ENCODE peak calls at places on chromosome 14, in seven cellular contexts. T is fibroblast of lung; P is SK-N-SH; B is CD8-positive, alpha-beta memory T cell; J is HepG2; L is IMR-90; M is Panc1. U is an unnamed sample.

GRCh38 chr14:61620130-61620946 is 75.0 kb upstream of the HIF1A start:
- DNase-seq in T (peak; percentile 96), P (no peak), B (no peak), J (peak; percentile 32), L (peak; percentile 89), M (no peak), U (peak; percentile 37)

GRCh38 chr14:52821805-52822250 is 30.4 kb upstream of the GNPNAT1 start:
- DNase-seq in T (no peak), P (no peak), B (no peak), J (peak; percentile 93), L (no peak), M (no peak), U (no peak)

GRCh38 chr14:105738638-105739037 is 212.3 kb downstream of the TMEM121 start:
- DNase-seq in T (no peak), P (no peak), B (no peak), J (no peak), L (no peak), M (no peak), U (no peak)

GRCh38 chr14:105028251-105028927 is 7.5 kb upstream of the CDCA4 start:
- DNase-seq in T (no peak), P (no peak), B (no peak), J (no peak), L (peak; percentile 42), M (no peak), U (no peak)

GRCh38 chr14:63573579-63573978 is 30.4 kb upstream of the PPP2R5E start:
- DNase-seq in T (no peak), P (no peak), B (no peak), J (no peak), L (peak; percentile 35), M (no peak), U (no peak)

GRCh38 chr14:101347893-101348777 is 213.2 kb upstream of the DIO3 start:
- DNase-seq in T (no peak), P (no peak), B (no peak), J (no peak), L (no peak), M (no peak), U (no peak)

GRCh38 chr14:60510976-60511599 is 2.1 kb downstream of the SIX6 start:
- DNase-seq in T (no peak), P (peak; percentile 52), B (no peak), J (no peak), L (no peak), M (no peak), U (no peak)

GRCh38 chr14:81285250-81285649 is 64.5 kb upstream of the GTF2A1 start:
- DNase-seq in T (no peak), P (no peak), B (no peak), J (no peak), L (no peak), M (no peak), U (no peak)

GRCh38 chr14:80504781-80505180 is 293.5 kb upstream of the DIO2 start:
- DNase-seq in T (no peak), P (no peak), B (no peak), J (no peak), L (peak; percentile 60), M (no peak), U (no peak)

GRCh38 chr14:75547552-75548250 is 25.4 kb downstream of the BATF start:
- DNase-seq in T (no peak), P (no peak), B (no peak), J (no peak), L (no peak), M (no peak), U (no peak)

GRCh38 chr14:91323671-91324605 is 79.4 kb upstream of the GPR68 start:
- DNase-seq in T (peak; percentile 68), P (peak; percentile 81), B (peak; percentile 86), J (peak; percentile 45), L (peak; percentile 46), M (peak; percentile 22), U (peak; percentile 88)
- H3K36me3 ChIP-seq in T (no peaks in the 10 kb centered on the region), P (no peaks in the 10 kb centered on the region), B (peaks cover 63% of the 10 kb centered on the region), J (peaks cover 15% of the 10 kb centered on the region), L (no peaks in the 10 kb centered on the region), M (no peaks in the 10 kb centered on the region), U (no peaks in the 10 kb centered on the region)

GRCh38 chr14:73762375-73762822 is 48.2 kb upstream of the PNMA1 start:
- DNase-seq in T (no peak), P (no peak), B (no peak), J (no peak), L (no peak), M (no peak), U (no peak)
- H3K4me1 ChIP-seq in T (peaks cover 27% of the 10 kb centered on the region), P (peaks cover 43% of the 10 kb centered on the region), B (peaks cover 68% of the 10 kb centered on the region), J (peaks cover 78% of the 10 kb centered on the region), L (peaks cover 32% of the 10 kb centered on the region), M (peaks cover 62% of the 10 kb centered on the region), U (peaks cover 42% of the 10 kb centered on the region)

DNA sequence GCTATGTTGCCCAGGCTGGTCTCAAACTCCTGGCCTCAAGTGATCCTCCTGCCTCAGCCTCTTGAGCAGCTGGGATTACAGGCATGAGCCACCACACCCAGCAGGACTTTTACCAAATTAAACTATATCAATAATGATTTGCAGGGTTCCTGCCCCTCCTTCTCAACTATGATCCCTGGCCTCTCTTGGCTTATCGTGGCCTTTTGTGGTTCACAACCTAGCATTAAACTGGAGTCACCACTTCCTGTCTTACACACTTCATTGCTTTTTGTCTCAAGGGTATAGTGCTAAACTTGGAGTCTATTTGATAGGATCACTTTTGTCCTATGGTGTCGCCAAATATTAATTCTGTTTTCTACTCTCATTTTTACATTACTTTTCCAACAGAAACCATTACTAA is 64.5 kb downstream of the SEC23A start:
- DNase-seq in T (no peak), P (no peak), B (no peak), J (no peak), L (no peak), M (no peak), U (no peak)
- H3K36me3 ChIP-seq in T (peaks cover 17% of the 10 kb centered on the region), P (peaks cover 31% of the 10 kb centered on the region), B (peaks cover 31% of the 10 kb centered on the region), J (peaks cover 46% of the 10 kb centered on the region), L (peaks cover 41% of the 10 kb centered on the region), M (peaks cover 16% of the 10 kb centered on the region), U (no peaks in the 10 kb centered on the region)

DNA sequence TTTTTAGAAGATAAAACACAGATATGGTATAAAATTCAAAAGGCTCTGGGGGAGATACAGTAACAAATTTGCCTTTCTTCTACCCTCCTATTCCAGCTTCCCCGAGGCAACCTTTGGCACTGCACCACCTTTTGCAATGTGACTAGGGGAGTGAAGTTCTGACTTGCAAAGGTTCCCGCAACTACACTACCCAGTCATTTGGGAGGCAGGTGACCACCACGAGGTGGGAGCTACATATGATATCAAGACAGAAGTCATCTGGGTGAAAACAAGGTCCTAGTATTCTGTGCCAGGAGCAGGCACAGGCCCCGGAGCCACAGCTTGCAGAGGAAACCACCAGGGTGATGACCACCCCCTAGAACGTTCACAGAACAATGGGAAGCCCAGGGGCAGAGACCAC is 141.5 kb downstream of the TTC7B start:
- DNase-seq in T (no peak), P (no peak), B (no peak), J (no peak), L (no peak), M (no peak), U (no peak)
- H3K4me1 ChIP-seq in T (peaks cover 20% of the 10 kb centered on the region), P (peaks cover 31% of the 10 kb centered on the region), B (peaks cover 17% of the 10 kb centered on the region), J (no peaks in the 10 kb centered on the region), L (peaks cover 18% of the 10 kb centered on the region), M (no peaks in the 10 kb centered on the region), U (no peaks in the 10 kb centered on the region)

GRCh38 chr14:21215130-21215878 is 53.9 kb downstream of the HNRNPC start:
- DNase-seq in T (no peak), P (no peak), B (no peak), J (no peak), L (no peak), M (no peak), U (no peak)

GRCh38 chr14:21215879-21216251 is 53.4 kb downstream of the HNRNPC start:
- DNase-seq in T (no peak), P (no peak), B (no peak), J (no peak), L (no peak), M (no peak), U (no peak)

GRCh38 chr14:21219120-21219519 is 50.1 kb downstream of the HNRNPC start:
- DNase-seq in T (no peak), P (no peak), B (no peak), J (no peak), L (no peak), M (no peak), U (no peak)

GRCh38 chr14:21220874-21221477 is 48.3 kb downstream of the HNRNPC start:
- DNase-seq in T (no peak), P (no peak), B (no peak), J (no peak), L (peak; percentile 16), M (no peak), U (no peak)

DNA sequence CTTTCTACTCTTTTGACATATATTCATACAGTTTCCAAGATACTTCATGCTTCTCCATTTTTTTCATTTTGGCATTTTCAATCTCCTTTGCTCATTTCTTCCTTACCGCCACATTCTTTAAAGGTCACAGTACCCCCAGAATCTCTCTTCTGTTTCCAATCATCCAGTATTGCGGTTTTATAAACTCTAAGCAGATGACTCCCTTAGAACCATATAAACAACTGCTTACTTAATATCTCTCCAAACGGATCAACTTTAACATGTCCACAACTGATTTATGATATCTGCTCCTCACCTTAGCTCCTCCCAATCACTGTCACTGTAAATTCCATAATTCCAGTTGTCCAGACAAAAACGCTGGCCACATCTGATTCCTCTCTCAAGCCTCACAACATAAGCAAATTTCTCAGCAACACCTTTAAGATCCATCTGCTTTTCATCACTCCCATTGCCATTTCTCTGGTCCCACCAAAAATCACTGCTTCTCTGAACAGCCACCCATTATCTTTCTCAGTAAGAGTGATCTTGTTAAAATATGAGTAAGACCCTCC is 49.6 kb downstream of the HNRNPC start:
- DNase-seq in T (no peak), P (no peak), B (no peak), J (no peak), L (no peak), M (no peak), U (no peak)
- H3K36me3 ChIP-seq in T (peaks cover 11% of the 10 kb centered on the region), P (peaks cover 48% of the 10 kb centered on the region), B (peaks cover 30% of the 10 kb centered on the region), J (peaks cover 30% of the 10 kb centered on the region), L (peaks cover 40% of the 10 kb centered on the region), M (peaks cover 40% of the 10 kb centered on the region), U (no peaks in the 10 kb centered on the region)

GRCh38 chr14:51020024-51020710 is 74.7 kb downstream of the TRIM9 start:
- DNase-seq in T (no peak), P (peak; percentile 73), B (no peak), J (no peak), L (no peak), M (no peak), U (no peak)

GRCh38 chr14:51019089-51019488 is 74.8 kb upstream of the PYGL start:
- DNase-seq in T (peak; percentile 17), P (no peak), B (no peak), J (no peak), L (no peak), M (no peak), U (no peak)

GRCh38 chr14:51024377-51024776 is 70.5 kb downstream of the TRIM9 start:
- DNase-seq in T (no peak), P (no peak), B (no peak), J (no peak), L (no peak), M (no peak), U (no peak)

GRCh38 chr14:51023964-51024363 is 70.9 kb downstream of the TRIM9 start:
- DNase-seq in T (no peak), P (no peak), B (no peak), J (no peak), L (no peak), M (no peak), U (no peak)

DNA sequence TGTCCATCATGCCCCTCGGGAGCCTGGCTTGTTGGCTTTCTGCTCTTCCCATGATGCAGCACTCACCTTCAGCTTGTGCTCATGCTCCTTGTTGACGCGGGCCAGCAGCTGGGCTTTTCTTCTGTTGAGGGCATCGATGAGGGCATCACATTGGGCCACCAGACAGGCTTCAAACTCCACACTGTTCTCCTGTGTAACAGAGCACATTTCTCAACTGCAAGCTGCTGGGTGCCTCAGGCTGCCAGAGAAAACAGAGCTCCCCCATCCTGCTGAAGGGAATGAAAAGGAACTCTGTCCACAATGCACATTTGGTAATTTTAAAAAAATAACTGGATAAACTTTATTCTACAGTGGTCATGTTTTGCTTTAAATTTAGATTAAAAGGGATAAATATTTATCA is 72.1 kb downstream of the TRIM9 start:
- DNase-seq in T (no peak), P (no peak), B (no peak), J (no peak), L (no peak), M (no peak), U (no peak)
- H3K4me1 ChIP-seq in T (no peaks in the 10 kb centered on the region), P (peaks cover 32% of the 10 kb centered on the region), B (no peaks in the 10 kb centered on the region), J (peaks cover 7% of the 10 kb centered on the region), L (peaks cover 1% of the 10 kb centered on the region), M (no peaks in the 10 kb centered on the region), U (no peaks in the 10 kb centered on the region)

U was measured in uterus.